ENCODE peak calls at places on chromosomes 16 and 17, in five cellular contexts. V is GM13977, G is amniotic stem cell, I is tibial artery, M is activated gamma-delta T cell treated with Interleukin-2 at 50 U/mL for 16 hours. T is an unnamed sample.

GRCh38 chr17:13550291-13550690 is 51.4 kb downstream of the HS3ST3A1 start:
- DNase-seq in V (no peak), G (no peak), I (no peak), M (no peak), T (no peak)

GRCh38 chr16:50742521-50743150 is 750 bp downstream of the CYLD start:
- DNase-seq in V (peak; percentile 64), G (no peak), I (peak; percentile 31), M (peak; percentile 37), T (peak; percentile 71)

GRCh38 chr17:35243459-35244204 is 760 bp downstream of the SLFN5 start:
- DNase-seq in V (peak; percentile 41), G (no peak), I (peak; percentile 69), M (peak; percentile 55), T (peak; percentile 25)

GRCh38 chr16:309476-309875 is 26.5 kb downstream of the PDIA2 start:
- DNase-seq in V (no peak), G (no peak), I (no peak), M (peak; percentile 23), T (no peak)

GRCh38 chr16:74730049-74730683 is 29.5 kb upstream of the MLKL start:
- DNase-seq in V (no peak), G (no peak), I (no peak), M (no peak), T (no peak)

GRCh38 chr17:44543213-44543904 is 13.9 kb upstream of the FZD2 start:
- DNase-seq in V (no peak), G (peak; percentile 63), I (no peak), M (no peak), T (no peak)

GRCh38 chr16:2016407-2016922 is 3.1 kb upstream of the NPW start:
- DNase-seq in V (no peak), G (no peak), I (no peak), M (no peak), T (no peak)

GRCh38 chr17:55330344-55330933 is 65.7 kb downstream of the HLF start:
- DNase-seq in V (no peak), G (no peak), I (no peak), M (no peak), T (no peak)

GRCh38 chr16:81266680-81267095 is 28.2 kb downstream of the BCO1 start:
- DNase-seq in V (no peak), G (no peak), I (no peak), M (no peak), T (no peak)

GRCh38 chr17:67504182-67504581 is 127.1 kb downstream of the PITPNC1 start:
- DNase-seq in V (no peak), G (no peak), I (no peak), M (no peak), T (no peak)

GRCh38 chr17:37608369-37609169 is 649 bp downstream of the SYNRG start:
- DNase-seq in V (peak; percentile 36), G (no peak), I (peak; percentile 29), M (no peak), T (no peak)